ENCODE peak calls at places on chromosomes 4 and X, in nine cellular contexts. A is ecto neural progenitor cell, I is neural crest cell, C is glutamatergic neuron, H is foreskin fibroblast, V is retina, N is activated gamma-delta T cell treated with Interleukin-2 at 50 U/mL for 16 hours, R is caudate nucleus, P is amygdala. F is an unnamed sample.
A peak's percentile ranks its signal among the peaks of the same experiment; 100 is the strongest.

GRCh38 chrX:120301497-120301896 is 9.8 kb downstream of the TMEM255A start:
- DNase-seq in A (no peak), I (no peak), C (no peak), H (no peak), V (no peak), N (no peak), R (no peak), P (no peak), F (no peak)

GRCh38 chr4:125958519-125958918 is 643.8 kb downstream of the FAT4 start:
- DNase-seq in A (no peak), I (no peak), C (no peak), H (no peak), V (no peak), N (no peak), R (no peak), P (no peak), F (no peak)

GRCh38 chr4:7434766-7435150 is at the start of gene PSAPL1:
- DNase-seq in A (no peak), I (no peak), C (no peak), H (no peak), V (no peak), N (no peak), R (no peak), P (no peak), F (no peak)

GRCh38 chr4:72564184-72564583 is 4.8 kb downstream of the ADAMTS3 start:
- DNase-seq in A (no peak), I (no peak), C (no peak), H (peak; percentile 77), V (no peak), N (no peak), R (no peak), P (no peak), F (no peak)

GRCh38 chr4:183182873-183183725 is 84.0 kb downstream of the WWC2 start:
- DNase-seq in A (peak; percentile 67), I (no peak), C (peak; percentile 33), H (peak; percentile 79), V (no peak), N (no peak), R (no peak), P (no peak), F (no peak)

GRCh38 chrX:68762649-68763268 is 66.1 kb upstream of the EFNB1 start:
- DNase-seq in A (no peak), I (no peak), C (no peak), H (no peak), V (no peak), N (no peak), R (no peak), P (no peak), F (no peak)

GRCh38 chr4:82718067-82718935 is 80.3 kb downstream of the SCD5 start:
- DNase-seq in A (no peak), I (no peak), C (no peak), H (no peak), V (no peak), N (no peak), R (no peak), P (no peak), F (no peak)

GRCh38 chr4:46931981-46932380 is 22.9 kb upstream of the COX7B2 start:
- DNase-seq in A (peak; percentile 44), I (no peak), C (peak; percentile 49), H (no peak), V (no peak), N (no peak), R (peak; percentile 11), P (no peak), F (no peak)

GRCh38 chr4:147481577-147482109 is 746 bp downstream of the EDNRA start:
- DNase-seq in A (no peak), I (no peak), C (no peak), H (no peak), V (no peak), N (no peak), R (no peak), P (no peak), F (no peak)

GRCh38 chr4:76624271-76624681 is 189.2 kb downstream of the SHROOM3 start:
- DNase-seq in A (peak; percentile 64), I (peak; percentile 10), C (no peak), H (peak; percentile 86), V (peak; percentile 33), N (no peak), R (no peak), P (no peak), F (no peak)

GRCh38 chr4:15963001-15963451 is at the start of gene FGFBP2:
- DNase-seq in A (peak; percentile 63), I (peak; percentile 31), C (peak; percentile 66), H (peak; percentile 23), V (peak; percentile 19), N (peak; percentile 71), R (no peak), P (no peak), F (peak; percentile 84)

GRCh38 chr4:135515295-135515694 is 1313.7 kb upstream of the PABPC4L start:
- DNase-seq in A (no peak), I (no peak), C (no peak), H (no peak), V (no peak), N (no peak), R (no peak), P (no peak), F (no peak)

GRCh38 chrX:12496343-12496742 is 294.9 kb upstream of the PRPS2 start:
- DNase-seq in A (no peak), I (no peak), C (no peak), H (no peak), V (no peak), N (no peak), R (no peak), P (no peak), F (no peak)

GRCh38 chr4:3338321-3338838 is 45.6 kb downstream of the RGS12 start:
- DNase-seq in A (no peak), I (no peak), C (no peak), H (no peak), V (no peak), N (no peak), R (no peak), P (no peak), F (no peak)

GRCh38 chrX:106728337-106728736 is 1.8 kb downstream of the RNF128 start:
- DNase-seq in A (no peak), I (no peak), C (no peak), H (no peak), V (no peak), N (no peak), R (no peak), P (no peak), F (no peak)

GRCh38 chr4:153181293-153182080 is 22.8 kb upstream of the TRIM2 start:
- DNase-seq in A (no peak), I (no peak), C (no peak), H (no peak), V (no peak), N (no peak), R (no peak), P (no peak), F (no peak)

GRCh38 chr4:150332086-150332485 is 249.9 kb upstream of the MAB21L2 start:
- DNase-seq in A (no peak), I (no peak), C (no peak), H (no peak), V (no peak), N (no peak), R (no peak), P (no peak), F (no peak)

GRCh38 chrX:13875572-13875971 is 58.7 kb upstream of the GPM6B start:
- DNase-seq in A (no peak), I (no peak), C (no peak), H (no peak), V (no peak), N (no peak), R (no peak), P (no peak), F (no peak)

GRCh38 chr4:118749347-118749988 is 64.3 kb downstream of the METTL14 start:
- DNase-seq in A (no peak), I (no peak), C (no peak), H (no peak), V (no peak), N (no peak), R (no peak), P (no peak), F (no peak)

GRCh38 chr4:28918871-28919270 is 1801.3 kb upstream of the PCDH7 start:
- DNase-seq in A (no peak), I (no peak), C (no peak), H (no peak), V (no peak), N (no peak), R (no peak), P (no peak), F (no peak)

GRCh38 chr4:159655547-159655946 is 552.7 kb downstream of the RAPGEF2 start:
- DNase-seq in A (no peak), I (no peak), C (no peak), H (no peak), V (no peak), N (no peak), R (no peak), P (no peak), F (no peak)

GRCh38 chr4:52640808-52641595 is 18.1 kb downstream of the USP46 start:
- DNase-seq in A (no peak), I (no peak), C (no peak), H (no peak), V (no peak), N (no peak), R (no peak), P (no peak), F (no peak)

GRCh38 chrX:51420610-51421009 is 75.8 kb downstream of the NUDT11 start:
- DNase-seq in A (no peak), I (peak; percentile 28), C (no peak), H (peak; percentile 7), V (peak; percentile 54), N (peak; percentile 28), R (no peak), P (no peak), F (no peak)

GRCh38 chr4:52051615-52052474 is 741 bp downstream of the SPATA18 start:
- DNase-seq in A (peak; percentile 90), I (peak; percentile 60), C (peak; percentile 89), H (peak; percentile 89), V (peak; percentile 87), N (no peak), R (peak; percentile 7), P (peak; percentile 21), F (no peak)

F was measured in CD8-positive, alpha-beta T cell.